ENCODE peak calls at places on chromosome 5, in nine cellular contexts. One of them, this sample, is unnamed.

GRCh38 chr5:117638581-117638980 is 1064.0 kb upstream of the SEMA6A start:
- DNase-seq in A549: no peak
- DNase-seq in kidney: no peak
- DNase-seq in mammary epithelial cell: no peak
- DNase-seq in endodermal cell: no peak
- DNase-seq in sigmoid colon: no peak
- DNase-seq in suprapubic skin: no peak
- DNase-seq in PC-3: no peak
- DNase-seq in AG04450: no peak
- DNase-seq in this sample: no peak

GRCh38 chr5:43772601-43773031 is 169.6 kb downstream of the NNT start:
- DNase-seq in A549: no peak
- DNase-seq in kidney: no peak
- DNase-seq in mammary epithelial cell: peak
- DNase-seq in endodermal cell: no peak
- DNase-seq in sigmoid colon: no peak
- DNase-seq in suprapubic skin: no peak
- DNase-seq in PC-3: peak
- DNase-seq in AG04450: no peak
- DNase-seq in this sample: peak

GRCh38 chr5:6827815-6828214 is 114.6 kb downstream of the TENT4A start:
- DNase-seq in A549: no peak
- DNase-seq in kidney: no peak
- DNase-seq in mammary epithelial cell: no peak
- DNase-seq in endodermal cell: no peak
- DNase-seq in sigmoid colon: no peak
- DNase-seq in suprapubic skin: no peak
- DNase-seq in PC-3: no peak
- DNase-seq in AG04450: no peak
- DNase-seq in this sample: no peak

GRCh38 chr5:156149203-156149602 is 177.8 kb upstream of the SGCD start:
- DNase-seq in A549: no peak
- DNase-seq in kidney: no peak
- DNase-seq in mammary epithelial cell: no peak
- DNase-seq in endodermal cell: no peak
- DNase-seq in sigmoid colon: no peak
- DNase-seq in suprapubic skin: no peak
- DNase-seq in PC-3: no peak
- DNase-seq in AG04450: no peak
- DNase-seq in this sample: no peak

GRCh38 chr5:93425102-93425501 is 155.9 kb downstream of the NR2F1-AS1 start:
- DNase-seq in A549: no peak
- DNase-seq in kidney: no peak
- DNase-seq in mammary epithelial cell: no peak
- DNase-seq in endodermal cell: no peak
- DNase-seq in sigmoid colon: no peak
- DNase-seq in suprapubic skin: no peak
- DNase-seq in PC-3: no peak
- DNase-seq in AG04450: no peak
- DNase-seq in this sample: no peak

GRCh38 chr5:56456002-56456401 is 222.9 kb upstream of the ANKRD55 start:
- DNase-seq in A549: no peak
- DNase-seq in kidney: no peak
- DNase-seq in mammary epithelial cell: no peak
- DNase-seq in endodermal cell: no peak
- DNase-seq in sigmoid colon: no peak
- DNase-seq in suprapubic skin: no peak
- DNase-seq in PC-3: no peak
- DNase-seq in AG04450: no peak
- DNase-seq in this sample: no peak

GRCh38 chr5:150131978-150132694 is 23.5 kb downstream of the PDGFRB start:
- DNase-seq in A549: no peak
- DNase-seq in kidney: peak
- DNase-seq in mammary epithelial cell: no peak
- DNase-seq in endodermal cell: no peak
- DNase-seq in sigmoid colon: no peak
- DNase-seq in suprapubic skin: no peak
- DNase-seq in PC-3: no peak
- DNase-seq in AG04450: no peak
- DNase-seq in this sample: no peak

GRCh38 chr5:144247131-144247530 is 76.5 kb downstream of the KCTD16 start:
- DNase-seq in A549: no peak
- DNase-seq in kidney: no peak
- DNase-seq in mammary epithelial cell: no peak
- DNase-seq in endodermal cell: no peak
- DNase-seq in sigmoid colon: no peak
- DNase-seq in suprapubic skin: no peak
- DNase-seq in PC-3: no peak
- DNase-seq in AG04450: no peak
- DNase-seq in this sample: no peak

GRCh38 chr5:32506251-32506661 is 61.7 kb upstream of the ZFR start:
- DNase-seq in A549: no peak
- DNase-seq in kidney: no peak
- DNase-seq in mammary epithelial cell: no peak
- DNase-seq in endodermal cell: no peak
- DNase-seq in sigmoid colon: peak
- DNase-seq in suprapubic skin: no peak
- DNase-seq in PC-3: peak
- DNase-seq in AG04450: no peak
- DNase-seq in this sample: no peak

GRCh38 chr5:119820608-119821007 is 191.2 kb downstream of the FAM170A start:
- DNase-seq in A549: no peak
- DNase-seq in kidney: no peak
- DNase-seq in mammary epithelial cell: no peak
- DNase-seq in endodermal cell: no peak
- DNase-seq in sigmoid colon: no peak
- DNase-seq in suprapubic skin: no peak
- DNase-seq in PC-3: no peak
- DNase-seq in AG04450: no peak
- DNase-seq in this sample: no peak

GRCh38 chr5:154366353-154366752 is 79.4 kb upstream of the SAP30L start:
- DNase-seq in A549: no peak
- DNase-seq in kidney: no peak
- DNase-seq in mammary epithelial cell: peak
- DNase-seq in endodermal cell: no peak
- DNase-seq in sigmoid colon: no peak
- DNase-seq in suprapubic skin: no peak
- DNase-seq in PC-3: no peak
- DNase-seq in AG04450: no peak
- DNase-seq in this sample: no peak

GRCh38 chr5:180130291-180130869 is 58.8 kb upstream of the RNF130 start:
- DNase-seq in A549: no peak
- DNase-seq in kidney: peak
- DNase-seq in mammary epithelial cell: no peak
- DNase-seq in endodermal cell: peak
- DNase-seq in sigmoid colon: no peak
- DNase-seq in suprapubic skin: peak
- DNase-seq in PC-3: no peak
- DNase-seq in AG04450: no peak
- DNase-seq in this sample: no peak

GRCh38 chr5:74288448-74289109 is 351.9 kb downstream of the ENC1 start:
- DNase-seq in A549: no peak
- DNase-seq in kidney: no peak
- DNase-seq in mammary epithelial cell: peak
- DNase-seq in endodermal cell: no peak
- DNase-seq in sigmoid colon: peak
- DNase-seq in suprapubic skin: no peak
- DNase-seq in PC-3: no peak
- DNase-seq in AG04450: no peak
- DNase-seq in this sample: no peak

DNA sequence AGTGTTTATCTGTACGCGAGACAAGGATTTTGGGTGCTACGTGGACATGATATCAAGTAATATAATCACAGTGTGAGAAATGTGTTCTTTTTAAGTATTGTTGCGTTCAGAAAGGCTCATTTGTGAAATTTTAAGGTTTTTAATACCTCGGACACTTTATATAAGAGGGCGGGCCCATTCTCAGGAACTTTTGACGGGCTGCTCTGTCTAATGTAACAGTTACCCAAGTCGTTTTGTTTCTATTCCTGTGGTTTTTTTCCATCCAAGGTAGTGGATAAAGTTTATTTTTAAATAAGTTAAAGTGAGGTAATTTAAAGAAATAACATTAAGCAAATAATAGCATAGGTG is 525 bp downstream of the SRP19 start:
- DNase-seq in A549: no peak
- DNase-seq in kidney: no peak
- DNase-seq in mammary epithelial cell: no peak
- DNase-seq in endodermal cell: no peak
- DNase-seq in sigmoid colon: no peak
- DNase-seq in suprapubic skin: no peak
- DNase-seq in PC-3: no peak
- DNase-seq in AG04450: no peak
- DNase-seq in this sample: no peak
- H3K27ac ChIP-seq in A549: peak
- H3K27ac ChIP-seq in kidney: peak
- H3K27ac ChIP-seq in mammary epithelial cell: peak
- H3K27ac ChIP-seq in endodermal cell: peak
- H3K27ac ChIP-seq in sigmoid colon: peak
- H3K27ac ChIP-seq in suprapubic skin: peak
- H3K27ac ChIP-seq in PC-3: peak
- H3K27ac ChIP-seq in AG04450: peak
- H3K27ac ChIP-seq in this sample: peak

GRCh38 chr5:115484368-115484767 is 60.2 kb downstream of the FEM1C start:
- DNase-seq in A549: no peak
- DNase-seq in kidney: no peak
- DNase-seq in mammary epithelial cell: no peak
- DNase-seq in endodermal cell: no peak
- DNase-seq in sigmoid colon: no peak
- DNase-seq in suprapubic skin: no peak
- DNase-seq in PC-3: no peak
- DNase-seq in AG04450: no peak
- DNase-seq in this sample: no peak
- TF ChIP-seq CTCF in A549: no peak
- TF ChIP-seq CTCF in kidney: no peak
- TF ChIP-seq CTCF in mammary epithelial cell: no peak
- TF ChIP-seq CTCF in endodermal cell: no peak
- TF ChIP-seq CTCF in sigmoid colon: no peak
- TF ChIP-seq CTCF in suprapubic skin: no peak
- TF ChIP-seq CTCF in PC-3: no peak
- TF ChIP-seq CTCF in AG04450: no peak
- TF ChIP-seq CTCF in this sample: no peak

GRCh38 chr5:173594061-173594460 is 22.4 kb downstream of the BOD1 start:
- DNase-seq in A549: no peak
- DNase-seq in kidney: no peak
- DNase-seq in mammary epithelial cell: no peak
- DNase-seq in endodermal cell: no peak
- DNase-seq in sigmoid colon: no peak
- DNase-seq in suprapubic skin: no peak
- DNase-seq in PC-3: no peak
- DNase-seq in AG04450: no peak
- DNase-seq in this sample: no peak

GRCh38 chr5:173592050-173592669 is 24.3 kb downstream of the BOD1 start:
- DNase-seq in A549: peak
- DNase-seq in kidney: no peak
- DNase-seq in mammary epithelial cell: peak
- DNase-seq in endodermal cell: peak
- DNase-seq in sigmoid colon: no peak
- DNase-seq in suprapubic skin: no peak
- DNase-seq in PC-3: peak
- DNase-seq in AG04450: no peak
- DNase-seq in this sample: no peak

GRCh38 chr5:173595826-173596225 is 20.6 kb downstream of the BOD1 start:
- DNase-seq in A549: no peak
- DNase-seq in kidney: no peak
- DNase-seq in mammary epithelial cell: no peak
- DNase-seq in endodermal cell: no peak
- DNase-seq in sigmoid colon: no peak
- DNase-seq in suprapubic skin: no peak
- DNase-seq in PC-3: no peak
- DNase-seq in AG04450: no peak
- DNase-seq in this sample: no peak

GRCh38 chr5:173591300-173591622 is 25.2 kb downstream of the BOD1 start:
- DNase-seq in A549: no peak
- DNase-seq in kidney: no peak
- DNase-seq in mammary epithelial cell: no peak
- DNase-seq in endodermal cell: no peak
- DNase-seq in sigmoid colon: no peak
- DNase-seq in suprapubic skin: no peak
- DNase-seq in PC-3: no peak
- DNase-seq in AG04450: no peak
- DNase-seq in this sample: no peak

DNA sequence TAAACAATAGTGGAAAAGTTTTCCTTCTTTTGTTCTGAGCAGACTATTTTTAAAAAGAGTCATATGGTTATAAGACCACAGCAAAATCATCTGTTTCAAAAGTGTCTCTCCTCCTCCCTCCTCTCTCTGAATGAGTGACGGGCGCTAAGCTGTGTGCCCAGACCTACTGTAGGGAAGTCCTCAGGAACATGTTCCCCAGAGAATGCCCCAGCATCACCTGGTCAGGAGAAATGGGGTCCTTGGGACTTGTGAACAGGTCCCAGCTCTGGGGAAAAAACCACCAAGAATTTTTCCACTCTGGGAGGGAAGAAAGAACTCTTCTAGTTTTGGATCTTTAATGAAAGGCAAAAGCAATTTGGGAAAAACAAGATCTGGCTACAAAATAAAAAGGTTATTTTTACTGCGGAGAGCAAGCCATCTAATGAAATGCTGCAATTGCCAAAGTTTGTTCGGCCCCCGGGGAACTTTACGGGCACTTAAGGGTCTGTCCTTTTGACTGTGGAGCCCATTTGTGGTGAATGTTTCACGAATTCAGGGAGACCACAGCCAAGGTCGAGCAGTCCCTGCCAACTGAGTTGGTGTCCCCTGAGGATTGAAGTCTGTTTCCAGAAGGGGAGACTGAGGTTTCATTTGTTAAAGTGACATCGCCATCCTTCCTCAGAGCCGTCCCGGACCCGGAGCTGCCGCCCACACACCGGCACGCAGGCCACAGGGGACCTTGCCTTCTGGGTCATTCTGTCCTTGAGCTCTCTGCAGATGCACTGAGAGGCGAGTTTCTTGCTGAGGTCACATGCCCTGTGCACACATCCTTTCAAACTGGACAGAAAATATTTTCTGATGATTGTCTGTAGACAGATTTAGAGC is 25.8 kb downstream of the BOD1 start:
- DNase-seq in A549: no peak
- DNase-seq in kidney: no peak
- DNase-seq in mammary epithelial cell: no peak
- DNase-seq in endodermal cell: no peak
- DNase-seq in sigmoid colon: no peak
- DNase-seq in suprapubic skin: no peak
- DNase-seq in PC-3: no peak
- DNase-seq in AG04450: no peak
- DNase-seq in this sample: no peak
- H3K27ac ChIP-seq in A549: no peak
- H3K27ac ChIP-seq in kidney: no peak
- H3K27ac ChIP-seq in mammary epithelial cell: no peak
- H3K27ac ChIP-seq in endodermal cell: no peak
- H3K27ac ChIP-seq in sigmoid colon: no peak
- H3K27ac ChIP-seq in suprapubic skin: peak
- H3K27ac ChIP-seq in PC-3: no peak
- H3K27ac ChIP-seq in AG04450: no peak
- H3K27ac ChIP-seq in this sample: no peak

DNA sequence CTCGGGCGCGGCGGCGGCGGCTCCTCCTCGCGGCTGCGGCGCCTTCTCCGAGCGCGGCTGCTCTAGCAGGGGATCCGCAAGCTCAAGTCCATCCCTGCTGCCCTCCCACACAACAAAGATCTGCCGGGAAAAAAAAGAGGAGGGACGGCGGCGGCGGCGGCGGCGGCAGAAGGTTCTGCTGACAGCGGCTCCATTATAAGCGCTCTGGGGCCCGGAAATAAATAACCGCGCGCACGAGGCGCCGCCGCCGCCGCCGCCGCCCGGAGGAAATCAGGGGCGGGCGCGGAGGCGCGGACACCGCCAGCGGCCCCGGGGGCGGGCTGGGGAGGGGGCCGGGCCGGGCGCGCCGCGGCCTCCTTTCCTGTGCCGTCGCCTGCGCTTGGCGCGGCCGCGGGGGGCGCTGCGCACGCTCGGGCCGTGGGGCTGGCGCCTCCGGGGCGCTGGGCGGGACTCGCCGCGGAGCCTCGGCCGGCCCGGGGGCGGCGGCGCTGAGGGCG is at the start of gene ANKH:
- DNase-seq in A549: peak
- DNase-seq in kidney: peak
- DNase-seq in mammary epithelial cell: peak
- DNase-seq in endodermal cell: peak
- DNase-seq in sigmoid colon: peak
- DNase-seq in suprapubic skin: peak
- DNase-seq in PC-3: peak
- DNase-seq in AG04450: peak
- DNase-seq in this sample: peak
- TF ChIP-seq CTCF in A549: peak
- TF ChIP-seq CTCF in kidney: peak
- TF ChIP-seq CTCF in mammary epithelial cell: no peak
- TF ChIP-seq CTCF in endodermal cell: no peak
- TF ChIP-seq CTCF in sigmoid colon: no peak
- TF ChIP-seq CTCF in suprapubic skin: no peak
- TF ChIP-seq CTCF in PC-3: no peak
- TF ChIP-seq CTCF in AG04450: no peak
- TF ChIP-seq CTCF in this sample: peak

This sample was measured in RWPE1.